ENCODE peak calls at places on chromosomes 12 and 14, in four cellular contexts. I is K562, O is HepG2, W is GM12878. C is an unnamed sample.

GRCh38 chr12:63821781-63822251 is 22.7 kb upstream of the SRGAP1 start:
- DNase-seq in I (no peak), O (no peak), W (no peak), C (peak)

GRCh38 chr14:33567003-33567735 is 383.7 kb downstream of the EGLN3 start:
- DNase-seq in I (no peak), W (no peak), O (peak), C (no peak)

GRCh38 chr12:132494294-132495164 is 4.6 kb downstream of the FBRSL1 start:
- DNase-seq in I (peak), O (no peak), W (no peak), C (no peak)

GRCh38 chr14:91246051-91246852 is 1.7 kb upstream of the GPR68 start:
- DNase-seq in O (no peak), W (no peak), I (no peak), C (no peak)

GRCh38 chr12:54522213-54522612 is 24.7 kb downstream of the NCKAP1L start:
- DNase-seq in W (no peak), I (no peak), O (no peak), C (no peak)

GRCh38 chr14:26395726-26396125 is 202.1 kb downstream of the NOVA1 start:
- DNase-seq in I (no peak), O (no peak), W (no peak), C (no peak)

GRCh38 chr12:126112141-126112540 is 1046.9 kb downstream of the AACS start:
- DNase-seq in W (no peak), O (no peak), I (no peak), C (no peak)

GRCh38 chr14:53963491-53964227 is 7.0 kb upstream of the BMP4 start:
- DNase-seq in O (no peak), W (no peak), I (no peak), C (peak)

GRCh38 chr12:19482036-19482435 is 42.7 kb downstream of the AEBP2 start:
- DNase-seq in O (no peak), I (no peak), W (no peak), C (no peak)

GRCh38 chr14:58626441-58626840 is 11.3 kb upstream of the DACT1 start:
- DNase-seq in I (no peak), W (no peak), O (no peak), C (no peak)

GRCh38 chr14:54364555-54365415 is 32.0 kb upstream of the CDKN3 start:
- DNase-seq in I (no peak), O (peak), W (no peak), C (no peak)

GRCh38 chr12:94179723-94180122 is 31.3 kb downstream of the PLXNC1 start:
- DNase-seq in W (no peak), O (no peak), I (no peak), C (no peak)

GRCh38 chr12:6788972-6789905 is at the start of gene CD4:
- DNase-seq in W (no peak), I (no peak), O (no peak), C (no peak)

GRCh38 chr14:23383041-23383440 is 6.2 kb downstream of the CMTM5 start:
- DNase-seq in O (no peak), I (no peak), W (no peak), C (no peak)

GRCh38 chr12:57726884-57727757 is 11.4 kb downstream of the AGAP2 start:
- DNase-seq in O (no peak), W (no peak), I (no peak), C (peak)

GRCh38 chr12:132761032-132761910 is at the start of gene ANKLE2:
- DNase-seq in I (peak), W (no peak), O (peak), C (peak)

GRCh38 chr12:1869145-1869544 is 48.8 kb downstream of the LRTM2 start:
- DNase-seq in O (no peak), W (no peak), I (no peak), C (no peak)

GRCh38 chr14:69559581-69560011 is 15.1 kb downstream of the CCDC177 start:
- DNase-seq in W (no peak), O (no peak), I (no peak), C (no peak)

GRCh38 chr12:104680506-104680905 is 223.8 kb downstream of the CHST11 start:
- DNase-seq in W (no peak), I (no peak), O (no peak), C (no peak)

GRCh38 chr12:51941669-51942455 is 9.6 kb upstream of the ACVR1B start:
- DNase-seq in I (no peak), W (no peak), O (no peak), C (no peak)

GRCh38 chr12:52672321-52672933 is 7.8 kb downstream of the KRT1 start:
- DNase-seq in I (no peak), W (no peak), O (peak), C (no peak)

GRCh38 chr14:24430143-24430681 is 458 bp downstream of the KHNYN start:
- DNase-seq in O (peak), I (peak), W (no peak), C (peak)

GRCh38 chr14:65301862-65302539 is 110.5 kb upstream of the FUT8 start:
- DNase-seq in W (peak), O (peak), I (peak), C (no peak)

GRCh38 chr14:89399594-89400068 is 17.4 kb downstream of the FOXN3 start:
- DNase-seq in O (peak), W (no peak), I (no peak), C (peak)

GRCh38 chr14:69460093-69460701 is 24.3 kb upstream of the PLEKHD1 start:
- DNase-seq in W (peak), O (peak), I (peak), C (peak)

GRCh38 chr12:6700646-6701051 is at the start of gene PIANP:
- DNase-seq in I (peak), O (no peak), W (no peak), C (peak)

GRCh38 chr12:127655691-127656090 is 611.3 kb upstream of the TMEM132C start:
- DNase-seq in W (no peak), O (no peak), I (no peak), C (no peak)

GRCh38 chr14:93008381-93008780 is 85.4 kb downstream of the CHGA start:
- DNase-seq in I (peak), O (no peak), W (no peak), C (no peak)

GRCh38 chr12:78157199-78157598 is 326.5 kb downstream of the NAV3 start:
- DNase-seq in I (no peak), O (no peak), W (no peak), C (no peak)

GRCh38 chr12:123506059-123506842 is 27.3 kb downstream of the RILPL1 start:
- DNase-seq in I (no peak), O (no peak), W (no peak), C (no peak)

GRCh38 chr12:49334681-49335080 is 2.3 kb downstream of the C1QL4 start:
- DNase-seq in I (no peak), W (no peak), O (no peak), C (no peak)

GRCh38 chr12:131611416-131612091 is 99.3 kb upstream of the SFSWAP start:
- DNase-seq in I (no peak), W (no peak), O (no peak), C (no peak)

GRCh38 chr12:50119387-50119786 is 7.4 kb downstream of the COX14 start:
- DNase-seq in O (no peak), W (no peak), I (no peak), C (no peak)

GRCh38 chr12:11804130-11804529 is 154.7 kb downstream of the ETV6 start:
- DNase-seq in O (no peak), W (no peak), I (no peak), C (no peak)

GRCh38 chr14:69880051-69880487 is 853 bp downstream of the SMOC1 start:
- DNase-seq in I (no peak), O (peak), W (no peak), C (no peak)

GRCh38 chr12:84038241-84038640 is 874.4 kb downstream of the SLC6A15 start:
- DNase-seq in O (no peak), I (no peak), W (no peak), C (peak)

GRCh38 chr14:99267871-99268775 is 3.9 kb downstream of the BCL11B start:
- DNase-seq in I (no peak), O (no peak), W (no peak), C (no peak)
- TF ChIP-seq ATF2 in I (no peak), O (no peak), W (no peak), C (no peak)

GRCh38 chr12:116759783-116760581 is 21.9 kb downstream of the RNFT2 start:
- DNase-seq in I (peak), O (no peak), W (no peak), C (peak)
- TF ChIP-seq ETV6 in I (no peak), O (no peak), W (no peak), C (no peak)

GRCh38 chr12:109281452-109281851 is 27.6 kb downstream of the FOXN4 start:
- DNase-seq in O (no peak), I (no peak), W (no peak), C (no peak)
- TF ChIP-seq ATF2 in O (no peak), I (no peak), W (no peak), C (no peak)

GRCh38 chr12:91142184-91142583 is 30.9 kb upstream of the LUM start:
- DNase-seq in W (no peak), O (no peak), I (no peak), C (no peak)

GRCh38 chr12:91140660-91141045 is 29.4 kb upstream of the LUM start:
- DNase-seq in I (no peak), W (no peak), O (no peak), C (no peak)

GRCh38 chr12:91139264-91139663 is 28.0 kb upstream of the LUM start:
- DNase-seq in I (no peak), W (no peak), O (no peak), C (no peak)

GRCh38 chr12:91139981-91140659 is 28.8 kb upstream of the LUM start:
- DNase-seq in O (no peak), I (no peak), W (no peak), C (no peak)

GRCh38 chr12:91138337-91138905 is 27.1 kb upstream of the LUM start:
- DNase-seq in O (no peak), I (no peak), W (no peak), C (no peak)
- TF ChIP-seq ETV6 in O (no peak), I (no peak), W (no peak), C (no peak)

GRCh38 chr12:130537051-130537450 is 179.0 kb downstream of the RIMBP2 start:
- DNase-seq in I (no peak), O (no peak), W (no peak), C (no peak)
- TF ChIP-seq ATF2 in I (no peak), O (no peak), W (no peak), C (no peak)

GRCh38 chr12:92612611-92613010 is 90.2 kb upstream of the PLEKHG7 start:
- DNase-seq in I (no peak), O (no peak), W (no peak), C (no peak)

GRCh38 chr12:92604786-92605185 is 98.0 kb upstream of the PLEKHG7 start:
- DNase-seq in W (no peak), I (no peak), O (no peak), C (no peak)

GRCh38 chr12:92605621-92606170 is 97.1 kb upstream of the PLEKHG7 start:
- DNase-seq in I (no peak), W (no peak), O (no peak), C (no peak)

GRCh38 chr12:92606956-92607355 is 95.8 kb upstream of the PLEKHG7 start:
- DNase-seq in I (no peak), O (no peak), W (no peak), C (no peak)

DNA sequence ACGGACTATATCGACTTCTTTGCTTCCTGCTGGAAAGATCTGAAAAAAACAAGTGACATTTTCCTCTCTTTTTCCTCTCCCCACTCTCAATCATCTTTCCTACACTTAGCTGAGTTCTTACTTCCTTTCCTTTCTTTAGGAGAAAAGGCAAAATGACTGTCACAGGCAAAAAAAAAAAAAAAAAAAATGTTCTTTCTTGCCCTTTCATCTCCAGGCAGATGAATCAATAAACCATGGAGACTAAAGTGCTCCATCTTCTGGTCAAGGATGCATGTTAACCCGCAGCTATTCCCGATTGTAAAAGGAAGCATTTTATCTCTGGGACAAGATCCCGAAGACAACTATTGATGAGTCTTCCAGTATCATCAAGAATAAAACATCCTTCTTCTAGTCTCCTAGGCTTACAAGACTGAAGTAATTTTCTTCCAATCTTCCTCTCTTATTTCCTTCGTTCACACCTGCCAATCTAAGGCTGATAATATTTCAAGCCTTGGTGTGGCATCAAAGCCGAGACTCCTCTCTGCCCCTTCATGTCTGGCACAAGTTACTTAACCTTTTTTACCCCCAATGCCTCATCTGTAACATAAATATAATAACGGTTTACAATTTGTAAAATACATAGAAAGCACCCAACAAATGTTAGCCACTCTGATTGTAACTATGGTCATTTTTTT is 94.2 kb upstream of the PLEKHG7 start:
- DNase-seq in I (peak), W (peak), O (peak), C (no peak)
- TF ChIP-seq ETV6 in I (no peak), W (no peak), O (no peak), C (no peak)

GRCh38 chr14:73723799-73724621 is 9.8 kb upstream of the PNMA1 start:
- DNase-seq in W (no peak), O (no peak), I (no peak), C (no peak)

GRCh38 chr14:73726025-73726961 is 12.1 kb upstream of the PNMA1 start:
- DNase-seq in O (no peak), W (no peak), I (no peak), C (no peak)

GRCh38 chr14:73724696-73725095 is 10.5 kb upstream of the PNMA1 start:
- DNase-seq in O (no peak), I (no peak), W (no peak), C (no peak)

GRCh38 chr14:73727181-73727580 is 13.0 kb upstream of the PNMA1 start:
- DNase-seq in I (no peak), O (no peak), W (no peak), C (no peak)

GRCh38 chr14:73725116-73726024 is 11.2 kb upstream of the PNMA1 start:
- DNase-seq in W (no peak), O (no peak), I (peak), C (no peak)
- TF ChIP-seq ATF2 in W (no peak), O (no peak), I (no peak), C (no peak)

DNA sequence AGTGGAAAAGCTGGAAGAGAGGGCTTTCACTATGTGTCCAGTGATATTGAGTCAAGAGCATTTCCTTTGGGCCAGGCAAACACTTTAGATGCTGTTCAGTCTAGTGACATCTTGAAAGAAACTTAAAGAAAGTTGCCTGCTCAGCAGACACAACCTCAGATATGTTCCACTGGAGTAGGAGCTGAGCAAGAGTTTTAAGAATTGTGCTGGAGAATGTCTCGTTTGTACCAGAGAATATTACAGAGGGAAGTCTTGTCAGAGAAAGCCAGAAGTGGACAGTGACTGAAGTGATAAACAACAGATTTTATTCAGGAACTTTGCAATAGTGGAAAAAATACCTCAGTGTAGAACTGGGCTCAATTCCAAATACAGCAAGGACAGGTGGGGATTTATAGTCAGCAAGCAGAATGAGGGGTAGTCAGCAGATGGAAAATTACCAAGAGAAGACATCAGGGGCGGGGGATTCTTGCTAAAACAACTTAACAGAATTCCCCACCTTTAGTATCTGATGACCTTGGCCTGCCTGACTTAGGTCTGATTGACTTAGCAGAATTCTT is 18.6 kb downstream of the ZDHHC17 start:
- DNase-seq in O (peak), W (no peak), I (no peak), C (no peak)
- TF ChIP-seq ETV6 in O (no peak), W (no peak), I (no peak), C (no peak)

GRCh38 chr14:37114039-37114438 is 58.4 kb downstream of the SLC25A21 start:
- DNase-seq in W (no peak), O (no peak), I (no peak), C (no peak)
- TF ChIP-seq ATF2 in W (no peak), O (no peak), I (no peak), C (no peak)

DNA sequence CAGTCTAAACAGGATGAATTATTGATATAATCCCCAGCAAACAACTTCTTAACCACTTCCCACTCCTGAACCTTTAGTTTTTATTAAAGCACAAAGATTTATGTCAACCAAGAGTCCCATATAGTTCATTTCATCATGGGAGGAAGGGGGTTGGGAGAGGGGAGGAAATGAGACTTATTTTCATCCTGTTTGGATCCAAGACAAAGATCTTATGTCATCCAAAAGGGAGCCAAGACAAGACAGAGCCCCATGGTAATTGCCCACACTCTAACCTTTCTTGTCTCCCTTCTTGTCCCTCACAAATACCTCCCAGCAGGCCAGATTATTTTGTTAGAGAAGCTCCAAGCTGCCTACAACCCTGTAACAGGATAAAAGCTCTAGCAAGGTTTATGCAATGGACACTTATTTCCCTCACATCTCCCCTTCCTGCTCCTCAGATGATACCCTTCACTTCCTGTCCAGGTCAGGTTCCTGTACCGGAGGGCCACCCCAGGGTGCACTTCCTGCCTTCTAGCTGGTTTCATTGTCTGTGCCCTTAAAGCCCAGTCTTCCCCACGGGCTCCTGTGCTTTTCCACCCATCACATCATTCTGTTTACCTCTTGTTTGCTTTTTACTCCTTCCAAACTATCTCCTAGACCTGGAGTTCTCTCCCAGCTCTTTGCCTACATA is 123.6 kb upstream of the MDM1 start:
- DNase-seq in O (no peak), I (no peak), W (no peak), C (no peak)
- TF ChIP-seq ETV6 in O (no peak), I (no peak), W (no peak), C (no peak)